ENCODE peak calls at places on chromosomes 5 and 9, in nine cellular contexts. J, C, R, H, G, L, K, F and X are unnamed samples.

GRCh38 chr9:104927216-104927911 is 591 bp downstream of the ABCA1 start:
- DNase-seq in J (peak), C (peak), R (peak), H (peak), G (no peak), L (no peak), K (peak), F (peak), X (no peak)

GRCh38 chr5:144368556-144368955 is 197.9 kb downstream of the KCTD16 start:
- DNase-seq in J (peak), C (no peak), R (no peak), H (no peak), G (peak), L (peak), K (no peak), F (peak), X (no peak)

GRCh38 chr5:96687812-96688453 is 25.8 kb downstream of the CAST start:
- DNase-seq in J (peak), C (peak), R (peak), H (no peak), G (peak), L (no peak), K (peak), F (peak), X (peak)

GRCh38 chr9:34652608-34653007 is 623 bp downstream of the IL11RA start:
- DNase-seq in J (peak), C (no peak), R (no peak), H (no peak), G (no peak), L (no peak), K (no peak), F (peak), X (no peak)

GRCh38 chr5:57094753-57095683 is 78.8 kb upstream of the GPBP1 start:
- DNase-seq in J (no peak), C (no peak), R (no peak), H (no peak), G (no peak), L (no peak), K (no peak), F (peak), X (no peak)

GRCh38 chr5:125215593-125215992 is 469.2 kb upstream of the ZNF608 start:
- DNase-seq in J (no peak), C (peak), R (no peak), H (no peak), G (no peak), L (no peak), K (no peak), F (no peak), X (no peak)

GRCh38 chr5:175363300-175363699 is 80.7 kb downstream of the DRD1 start:
- DNase-seq in J (no peak), C (no peak), R (no peak), H (no peak), G (no peak), L (no peak), K (no peak), F (no peak), X (no peak)

GRCh38 chr9:14441976-14442651 is 128.2 kb upstream of the NFIB start:
- DNase-seq in J (peak), C (no peak), R (no peak), H (no peak), G (no peak), L (no peak), K (peak), F (peak), X (peak)

GRCh38 chr9:84371737-84372136 is 31.2 kb upstream of the SLC28A3 start:
- DNase-seq in J (peak), C (peak), R (no peak), H (no peak), G (no peak), L (peak), K (no peak), F (peak), X (no peak)

GRCh38 chr5:170159101-170159698 is 53.5 kb downstream of the FOXI1 start:
- DNase-seq in J (peak), C (no peak), R (no peak), H (no peak), G (no peak), L (peak), K (peak), F (peak), X (peak)

GRCh38 chr9:35813434-35814105 is 1.3 kb downstream of the HINT2 start:
- DNase-seq in J (peak), C (peak), R (no peak), H (no peak), G (peak), L (no peak), K (peak), F (peak), X (peak)